ENCODE peak calls at places on chromosomes 4 and X, in ten cellular contexts. L is neural progenitor cell, R is choroid plexus epithelial cell, B is cardiac fibroblast, Q is GM12865, V is thoracic aorta, X is fibroblast of pulmonary artery, F is HCT116, S is lower leg skin, G is prostate gland. Y is an unnamed sample.

GRCh38 chrX:80810365-80810978 is 795 bp upstream of the BRWD3 start:
- DNase-seq in L (no peak), R (peak; percentile 4), B (no peak), Q (no peak), V (no peak), X (no peak), F (no peak), S (no peak), G (no peak), Y (no peak)

GRCh38 chr4:7798215-7798995 is 141.3 kb downstream of the AFAP1 start:
- DNase-seq in L (no peak), R (peak; percentile 52), B (peak; percentile 73), Q (peak; percentile 12), V (no peak), X (no peak), F (peak; percentile 2), S (no peak), G (no peak), Y (no peak)

GRCh38 chr4:56055027-56055976 is 106.6 kb downstream of the CEP135 start:
- DNase-seq in L (no peak), R (no peak), B (no peak), Q (no peak), V (no peak), X (no peak), F (no peak), S (no peak), G (no peak), Y (no peak)

GRCh38 chr4:3630934-3631585 is 98.8 kb upstream of the LRPAP1 start:
- DNase-seq in L (no peak), R (no peak), B (no peak), Q (no peak), V (no peak), X (no peak), F (no peak), S (no peak), G (no peak), Y (no peak)

GRCh38 chr4:110475881-110476818 is at the start of gene ENPEP:
- DNase-seq in L (no peak), R (peak; percentile 58), B (no peak), Q (no peak), V (no peak), X (peak; percentile 69), F (no peak), S (peak; percentile 88), G (peak; percentile 4), Y (no peak)

GRCh38 chrX:95058815-95059214 is 1384.8 kb downstream of the FAM133A start:
- DNase-seq in L (no peak), R (peak; percentile 76), B (peak; percentile 87), Q (no peak), V (no peak), X (peak; percentile 66), F (no peak), S (no peak), G (no peak), Y (no peak)

GRCh38 chr4:6749340-6750171 is 33.0 kb upstream of the KIAA0232 start:
- DNase-seq in L (no peak), R (peak; percentile 16), B (peak; percentile 44), Q (no peak), V (peak; percentile 42), X (peak; percentile 34), F (peak; percentile 36), S (peak; percentile 91), G (peak; percentile 53), Y (no peak)

GRCh38 chr4:184383497-184384055 is 90.8 kb downstream of the IRF2 start:
- DNase-seq in L (no peak), R (peak; percentile 97), B (peak; percentile 97), Q (no peak), V (no peak), X (peak; percentile 96), F (peak; percentile 24), S (no peak), G (peak; percentile 42), Y (no peak)

GRCh38 chr4:32830160-32830559 is 2110.0 kb downstream of the PCDH7 start:
- DNase-seq in L (no peak), R (no peak), B (no peak), Q (no peak), V (no peak), X (no peak), F (no peak), S (no peak), G (no peak), Y (no peak)

GRCh38 chrX:40544343-40545250 is 36.2 kb upstream of the ATP6AP2 start:
- DNase-seq in L (no peak), R (peak; percentile 2), B (peak; percentile 7), Q (no peak), V (no peak), X (peak; percentile 8), F (no peak), S (no peak), G (peak; percentile 5), Y (no peak)

GRCh38 chrX:72054776-72055495 is 76.8 kb downstream of the RTL5 start:
- DNase-seq in L (peak; percentile 77), R (no peak), B (no peak), Q (no peak), V (no peak), X (no peak), F (no peak), S (peak; percentile 39), G (no peak), Y (no peak)

GRCh38 chr4:132227349-132228165 is 921.5 kb upstream of the PCDH10 start:
- DNase-seq in L (peak; percentile 88), R (peak; percentile 56), B (peak; percentile 66), Q (peak; percentile 35), V (no peak), X (peak; percentile 64), F (peak; percentile 51), S (no peak), G (no peak), Y (no peak)

GRCh38 chr4:10569491-10569890 is 112.3 kb upstream of the ZNF518B start:
- DNase-seq in L (no peak), R (no peak), B (no peak), Q (no peak), V (no peak), X (no peak), F (no peak), S (peak; percentile 10), G (no peak), Y (no peak)

GRCh38 chrX:41435708-41436107 is 11.4 kb upstream of the NYX start:
- DNase-seq in L (no peak), R (peak; percentile 88), B (no peak), Q (no peak), V (no peak), X (no peak), F (no peak), S (peak; percentile 26), G (no peak), Y (no peak)

GRCh38 chr4:185039508-185040273 is 21.4 kb downstream of the HELT start:
- DNase-seq in L (peak; percentile 63), R (peak; percentile 84), B (peak; percentile 79), Q (peak; percentile 74), V (no peak), X (peak; percentile 81), F (peak; percentile 62), S (no peak), G (peak; percentile 54), Y (peak; percentile 16)

GRCh38 chrX:131792356-131792749 is 230.7 kb upstream of the STK26 start:
- DNase-seq in L (no peak), R (no peak), B (no peak), Q (peak; percentile 47), V (no peak), X (no peak), F (no peak), S (peak; percentile 96), G (no peak), Y (peak; percentile 68)

GRCh38 chr4:79201976-79202375 is 123.9 kb downstream of the NAA11 start:
- DNase-seq in L (no peak), R (no peak), B (no peak), Q (no peak), V (no peak), X (no peak), F (no peak), S (no peak), G (no peak), Y (no peak)
- TF ChIP-seq CTCF in L (no peak), R (no peak), B (no peak), Q (no peak), V (no peak), X (no peak), F (no peak), S (no peak), G (no peak), Y (no peak)

GRCh38 chr4:171813195-171813955 is at the start of gene GALNTL6:
- DNase-seq in L (peak; percentile 55), R (peak; percentile 34), B (peak; percentile 1), Q (peak; percentile 39), V (no peak), X (peak; percentile 3), F (no peak), S (no peak), G (no peak), Y (peak; percentile 12)
- H3K4me3 ChIP-seq in L (peak within 1 kb of the TSS; percentile 62), R (peak within 1 kb of the TSS; percentile 55), B (peak within 1 kb of the TSS; percentile 19), Q (peak within 1 kb of the TSS; percentile 55), V (peak within 1 kb of the TSS; percentile 75), X (peak within 1 kb of the TSS; percentile 29), F (no peak within 1 kb of the TSS), S (peak within 1 kb of the TSS; percentile 14), G (peak within 1 kb of the TSS; percentile 11), Y (no peak within 1 kb of the TSS)

GRCh38 chr4:104451573-104451972 is 43.1 kb downstream of the CXXC4 start:
- DNase-seq in L (peak; percentile 9), R (no peak), B (no peak), Q (peak; percentile 40), V (no peak), X (peak; percentile 8), F (no peak), S (no peak), G (no peak), Y (no peak)
- TF ChIP-seq CTCF in L (peak; percentile 55), R (no peak), B (no peak), Q (peak; percentile 23), V (no peak), X (peak; percentile 29), F (peak; percentile 44), S (no peak), G (no peak), Y (peak; percentile 57)

DNA sequence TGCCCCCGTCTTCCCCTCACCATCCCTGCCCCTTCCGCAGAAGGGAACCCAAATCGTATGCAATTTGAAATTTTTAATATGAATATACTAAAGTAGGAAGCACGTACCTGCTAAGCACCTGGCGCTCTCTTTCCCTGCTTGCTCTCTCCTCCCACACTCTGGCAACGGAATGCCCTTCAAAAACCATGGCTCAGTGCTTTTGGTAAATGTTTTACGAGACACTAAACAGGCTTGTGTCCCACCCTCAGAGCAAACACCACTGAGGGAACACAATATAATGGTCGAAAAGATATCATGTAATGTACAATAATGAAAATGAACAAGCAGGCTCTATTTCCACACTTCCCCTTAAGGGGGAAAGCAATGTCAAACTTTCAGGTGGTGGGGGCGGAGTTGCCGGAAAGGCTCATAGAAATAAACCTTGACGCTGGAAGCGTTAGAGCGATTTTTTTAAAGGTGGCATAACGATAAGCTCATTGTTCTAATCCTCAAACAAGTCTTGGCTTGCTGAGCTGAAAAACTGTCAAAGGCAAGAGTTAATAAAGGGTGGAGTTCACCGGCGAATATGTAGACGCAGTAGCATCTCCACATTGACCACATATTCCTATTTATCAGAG is 115.1 kb downstream of the RBM47 start:
- DNase-seq in L (no peak), R (no peak), B (no peak), Q (no peak), V (no peak), X (no peak), F (no peak), S (no peak), G (peak; percentile 81), Y (no peak)
- H3K4me3 ChIP-seq in L (no peak overlapping the region), R (no peak overlapping the region), B (no peak overlapping the region), Q (no peak overlapping the region), V (no peak overlapping the region), X (no peak overlapping the region), F (no peak overlapping the region), S (no peak overlapping the region), G (peak overlapping the region; percentile 40), Y (peak overlapping the region; percentile 24)

Y was measured in GM06990.